ENCODE peak calls at places on chromosomes 2 and 18, in seven cellular contexts. S, T, U, E, G, I and O are unnamed samples. For H3K9me3, the result is how much of the 10 kb centered on the place peaks cover.

GRCh38 chr2:113720167-113720566 is 36.3 kb downstream of the SLC35F5 start:
- DNase-seq in S (no peak), T (no peak), G (peak), E (no peak), I (no peak), U (no peak), O (no peak)

GRCh38 chr2:121173112-121173511 is 111.9 kb downstream of the TFCP2L1 start:
- DNase-seq in S (no peak), T (no peak), E (no peak), G (no peak), I (no peak), U (no peak), O (no peak)

GRCh38 chr2:191376981-191377629 is 131.9 kb downstream of the MYO1B start:
- DNase-seq in S (no peak), E (no peak), I (peak), U (peak), T (peak), G (peak), O (no peak)

GRCh38 chr2:235371018-235371417 is 122.8 kb upstream of the AGAP1 start:
- DNase-seq in U (no peak), I (no peak), E (no peak), S (no peak), G (no peak), T (no peak), O (no peak)

GRCh38 chr2:224997802-224998201 is 44.5 kb downstream of the DOCK10 start:
- DNase-seq in I (no peak), U (no peak), S (no peak), T (no peak), G (peak), E (no peak), O (no peak)

GRCh38 chr2:193695367-193695766 is 1500.6 kb upstream of the TMEFF2 start:
- DNase-seq in U (no peak), G (peak), S (no peak), T (no peak), E (no peak), I (no peak), O (peak)

GRCh38 chr2:168712053-168712452 is 90.4 kb upstream of the NOSTRIN start:
- DNase-seq in T (no peak), G (no peak), I (no peak), S (no peak), U (no peak), E (no peak), O (peak)

GRCh38 chr2:146734042-146734715 is 1110.7 kb upstream of the ACVR2A start:
- DNase-seq in E (no peak), S (no peak), I (peak), T (no peak), U (no peak), G (peak), O (peak)

GRCh38 chr2:70861774-70862644 is 26.4 kb upstream of the CD207 start:
- DNase-seq in S (peak), I (peak), E (peak), G (peak), U (peak), T (peak), O (peak)

GRCh38 chr2:77018219-77018618 is 504.0 kb downstream of the LRRTM4 start:
- DNase-seq in E (no peak), I (no peak), S (no peak), G (no peak), T (no peak), U (no peak), O (no peak)

GRCh38 chr2:218465987-218466633 is 47.2 kb downstream of the VIL1 start:
- DNase-seq in S (no peak), I (peak), E (peak), T (no peak), U (no peak), G (peak), O (peak)

GRCh38 chr2:202221873-202222272 is 16.5 kb downstream of the SUMO1 start:
- DNase-seq in S (no peak), E (no peak), T (no peak), G (peak), U (no peak), I (no peak), O (no peak)

GRCh38 chr2:97951155-97951670 is 44.5 kb downstream of the TMEM131 start:
- DNase-seq in E (no peak), I (no peak), U (no peak), T (no peak), G (no peak), S (no peak), O (no peak)

GRCh38 chr2:195477248-195477995 is 179.6 kb upstream of the SLC39A10 start:
- DNase-seq in U (no peak), E (peak), T (no peak), I (no peak), S (no peak), G (peak), O (no peak)

GRCh38 chr2:189088566-189089225 is 90.9 kb downstream of the COL5A2 start:
- DNase-seq in E (no peak), S (no peak), U (no peak), G (no peak), T (no peak), I (no peak), O (no peak)

GRCh38 chr2:156800781-156801366 is 364.7 kb downstream of the GPD2 start:
- DNase-seq in U (no peak), G (no peak), E (no peak), T (no peak), I (no peak), S (no peak), O (no peak)

GRCh38 chr2:164495491-164496223 is 125.6 kb downstream of the GRB14 start:
- DNase-seq in E (no peak), G (peak), I (peak), T (no peak), U (no peak), S (no peak), O (no peak)

GRCh38 chr2:237652854-237653253 is 25.5 kb downstream of the LRRFIP1 start:
- DNase-seq in U (no peak), S (no peak), E (no peak), G (no peak), I (no peak), T (no peak), O (no peak)
- H3K9me3 ChIP-seq in U (under half), S (under half), E (under half), G (under half), I (under half), T (under half), O (under half)

GRCh38 chr2:233961905-233962304 is 44.7 kb downstream of the TRPM8 start:
- DNase-seq in G (no peak), U (no peak), E (no peak), T (no peak), S (no peak), I (no peak), O (no peak)

GRCh38 chr2:233967163-233967562 is 50.0 kb downstream of the TRPM8 start:
- DNase-seq in G (no peak), I (no peak), U (no peak), S (no peak), T (no peak), E (no peak), O (no peak)

GRCh38 chr2:233965032-233965614 is 48.0 kb downstream of the TRPM8 start:
- DNase-seq in E (no peak), G (no peak), T (no peak), I (no peak), U (no peak), S (no peak), O (no peak)

GRCh38 chr2:233966388-233966787 is 49.2 kb downstream of the TRPM8 start:
- DNase-seq in S (no peak), T (no peak), E (no peak), I (no peak), G (no peak), U (no peak), O (no peak)

GRCh38 chr2:233964581-233964980 is 47.4 kb downstream of the TRPM8 start:
- DNase-seq in E (no peak), G (no peak), S (no peak), U (no peak), T (no peak), I (no peak), O (no peak)
- H3K9me3 ChIP-seq in E (under half), G (under half), S (under half), U (under half), T (under half), I (under half), O (under half)

GRCh38 chr2:8957593-8957992 is 45.9 kb downstream of the MBOAT2 start:
- DNase-seq in E (no peak), S (no peak), U (no peak), I (no peak), G (no peak), T (no peak), O (no peak)

GRCh38 chr2:8956789-8957188 is 46.7 kb downstream of the MBOAT2 start:
- DNase-seq in S (no peak), E (no peak), T (no peak), U (no peak), G (peak), I (no peak), O (no peak)

GRCh38 chr2:8953525-8953924 is 50.0 kb downstream of the MBOAT2 start:
- DNase-seq in I (no peak), S (no peak), T (no peak), E (no peak), U (no peak), G (no peak), O (no peak)

GRCh38 chr2:8954990-8955389 is 48.5 kb downstream of the MBOAT2 start:
- DNase-seq in E (no peak), G (no peak), T (no peak), I (no peak), U (no peak), S (no peak), O (no peak)
- H3K9me3 ChIP-seq in E (under half), G (under half), T (under half), I (under half), U (under half), S (under half), O (under half)

GRCh38 chr18:79736846-79737245 is 57.2 kb downstream of the CTDP1 start:
- DNase-seq in E (no peak), T (no peak), G (no peak), I (no peak), U (no peak), S (no peak), O (no peak)
- H3K9me3 ChIP-seq in E (half or more), T (under half), G (under half), I (under half), U (under half), S (under half), O (under half)

GRCh38 chr2:2405780-2406179 is 74.7 kb upstream of the MYT1L start:
- DNase-seq in U (no peak), T (no peak), G (no peak), E (no peak), I (no peak), S (no peak), O (no peak)
- H3K9me3 ChIP-seq in U (under half), T (under half), G (under half), E (under half), I (under half), S (under half), O (under half)

GRCh38 chr2:16244153-16244965 is 304.0 kb downstream of the MYCN start:
- DNase-seq in E (no peak), I (peak), U (no peak), S (no peak), T (no peak), G (no peak), O (no peak)

GRCh38 chr2:16246281-16246850 is 306.0 kb downstream of the MYCN start:
- DNase-seq in T (no peak), S (no peak), I (no peak), G (no peak), U (no peak), E (no peak), O (no peak)

GRCh38 chr2:16246911-16247310 is 306.6 kb downstream of the MYCN start:
- DNase-seq in G (no peak), U (no peak), I (no peak), T (no peak), E (no peak), S (no peak), O (no peak)

GRCh38 chr2:16244966-16245320 is 304.6 kb downstream of the MYCN start:
- DNase-seq in I (no peak), T (no peak), G (no peak), S (no peak), U (no peak), E (no peak), O (no peak)

GRCh38 chr2:16245481-16246054 is 305.2 kb downstream of the MYCN start:
- DNase-seq in E (no peak), S (no peak), G (no peak), I (no peak), T (no peak), U (no peak), O (no peak)
- H3K9me3 ChIP-seq in E (under half), S (under half), G (under half), I (under half), T (under half), U (under half), O (under half)

GRCh38 chr2:239589270-239589825 is 188.5 kb upstream of the HDAC4 start:
- DNase-seq in E (no peak), T (no peak), S (no peak), U (peak), G (no peak), I (no peak), O (no peak)
- H3K9me3 ChIP-seq in E (under half), T (under half), S (under half), U (under half), G (under half), I (under half), O (under half)

GRCh38 chr18:71865888-71866287 is 678.3 kb downstream of the CBLN2 start:
- DNase-seq in E (no peak), I (no peak), T (no peak), U (no peak), S (no peak), G (no peak), O (no peak)
- H3K9me3 ChIP-seq in E (under half), I (under half), T (under half), U (under half), S (under half), G (under half), O (half or more)